ENCODE peak calls at places on chromosomes 12 and 14, in eight cellular contexts. One of them, this sample, is unnamed.

GRCh38 chr12:64007853-64008252 is 163.4 kb downstream of the SRGAP1 start:
- DNase-seq in upper lobe of left lung: no peak
- DNase-seq in CD4-positive, CD25-positive, alpha-beta regulatory T cell: no peak
- DNase-seq in left ventricle myocardium inferior: no peak
- DNase-seq in AG04450: no peak
- DNase-seq in A549: no peak
- DNase-seq in mammary epithelial cell: no peak
- DNase-seq in stomach: no peak
- DNase-seq in this sample: no peak

GRCh38 chr14:71466251-71466650 is 466.0 kb upstream of the RGS6 start:
- DNase-seq in mammary epithelial cell: no peak
- DNase-seq in A549: no peak
- DNase-seq in left ventricle myocardium inferior: no peak
- DNase-seq in AG04450: no peak
- DNase-seq in upper lobe of left lung: no peak
- DNase-seq in stomach: no peak
- DNase-seq in CD4-positive, CD25-positive, alpha-beta regulatory T cell: no peak
- DNase-seq in this sample: no peak

GRCh38 chr12:67452119-67452805 is 183.1 kb downstream of the CAND1 start:
- DNase-seq in AG04450: no peak
- DNase-seq in left ventricle myocardium inferior: no peak
- DNase-seq in upper lobe of left lung: no peak
- DNase-seq in CD4-positive, CD25-positive, alpha-beta regulatory T cell: no peak
- DNase-seq in stomach: no peak
- DNase-seq in A549: no peak
- DNase-seq in mammary epithelial cell: no peak
- DNase-seq in this sample: peak; percentile 32

GRCh38 chr12:32761716-32762115 is 6.0 kb upstream of the YARS2 start:
- DNase-seq in stomach: no peak
- DNase-seq in left ventricle myocardium inferior: no peak
- DNase-seq in CD4-positive, CD25-positive, alpha-beta regulatory T cell: no peak
- DNase-seq in mammary epithelial cell: no peak
- DNase-seq in upper lobe of left lung: no peak
- DNase-seq in A549: no peak
- DNase-seq in AG04450: no peak
- DNase-seq in this sample: no peak

GRCh38 chr12:117032593-117033381 is 66.4 kb downstream of the TESC start:
- DNase-seq in AG04450: no peak
- DNase-seq in stomach: peak; percentile 25
- DNase-seq in upper lobe of left lung: no peak
- DNase-seq in left ventricle myocardium inferior: no peak
- DNase-seq in CD4-positive, CD25-positive, alpha-beta regulatory T cell: no peak
- DNase-seq in A549: no peak
- DNase-seq in mammary epithelial cell: no peak
- DNase-seq in this sample: no peak

GRCh38 chr12:2691001-2691339 is 103.8 kb upstream of the FKBP4 start:
- DNase-seq in mammary epithelial cell: no peak
- DNase-seq in stomach: no peak
- DNase-seq in left ventricle myocardium inferior: no peak
- DNase-seq in upper lobe of left lung: no peak
- DNase-seq in CD4-positive, CD25-positive, alpha-beta regulatory T cell: peak; percentile 41
- DNase-seq in AG04450: no peak
- DNase-seq in A549: no peak
- DNase-seq in this sample: peak; percentile 55

GRCh38 chr12:82723093-82723492 is 36.4 kb downstream of the TMTC2 start:
- DNase-seq in left ventricle myocardium inferior: no peak
- DNase-seq in A549: no peak
- DNase-seq in upper lobe of left lung: no peak
- DNase-seq in CD4-positive, CD25-positive, alpha-beta regulatory T cell: no peak
- DNase-seq in mammary epithelial cell: no peak
- DNase-seq in stomach: no peak
- DNase-seq in AG04450: no peak
- DNase-seq in this sample: no peak

GRCh38 chr14:94489336-94489735 is 13.3 kb upstream of the SERPINA9 start:
- DNase-seq in stomach: no peak
- DNase-seq in A549: no peak
- DNase-seq in CD4-positive, CD25-positive, alpha-beta regulatory T cell: no peak
- DNase-seq in upper lobe of left lung: no peak
- DNase-seq in AG04450: no peak
- DNase-seq in mammary epithelial cell: no peak
- DNase-seq in left ventricle myocardium inferior: no peak
- DNase-seq in this sample: no peak

GRCh38 chr12:127041985-127042625 is 1224.9 kb upstream of the TMEM132C start:
- DNase-seq in mammary epithelial cell: peak; percentile 36
- DNase-seq in left ventricle myocardium inferior: no peak
- DNase-seq in A549: no peak
- DNase-seq in upper lobe of left lung: no peak
- DNase-seq in AG04450: no peak
- DNase-seq in stomach: no peak
- DNase-seq in CD4-positive, CD25-positive, alpha-beta regulatory T cell: no peak
- DNase-seq in this sample: no peak

GRCh38 chr12:124686001-124686884 is 118.8 kb upstream of the NCOR2 start:
- DNase-seq in stomach: no peak
- DNase-seq in CD4-positive, CD25-positive, alpha-beta regulatory T cell: no peak
- DNase-seq in mammary epithelial cell: peak; percentile 66
- DNase-seq in upper lobe of left lung: no peak
- DNase-seq in AG04450: no peak
- DNase-seq in left ventricle myocardium inferior: no peak
- DNase-seq in A549: peak; percentile 57
- DNase-seq in this sample: no peak

GRCh38 chr14:70350078-70350477 is 9.4 kb downstream of the COX16 start:
- DNase-seq in mammary epithelial cell: no peak
- DNase-seq in upper lobe of left lung: no peak
- DNase-seq in stomach: no peak
- DNase-seq in AG04450: no peak
- DNase-seq in CD4-positive, CD25-positive, alpha-beta regulatory T cell: no peak
- DNase-seq in left ventricle myocardium inferior: no peak
- DNase-seq in A549: no peak
- DNase-seq in this sample: no peak

GRCh38 chr12:29066061-29066588 is 83.0 kb upstream of the FAR2 start:
- DNase-seq in A549: no peak
- DNase-seq in CD4-positive, CD25-positive, alpha-beta regulatory T cell: no peak
- DNase-seq in mammary epithelial cell: peak; percentile 47
- DNase-seq in left ventricle myocardium inferior: no peak
- DNase-seq in AG04450: no peak
- DNase-seq in upper lobe of left lung: peak; percentile 25
- DNase-seq in stomach: no peak
- DNase-seq in this sample: no peak

GRCh38 chr12:129614221-129614885 is 289.5 kb downstream of the TMEM132D start:
- DNase-seq in upper lobe of left lung: no peak
- DNase-seq in AG04450: no peak
- DNase-seq in CD4-positive, CD25-positive, alpha-beta regulatory T cell: no peak
- DNase-seq in mammary epithelial cell: no peak
- DNase-seq in A549: no peak
- DNase-seq in left ventricle myocardium inferior: no peak
- DNase-seq in stomach: no peak
- DNase-seq in this sample: no peak

GRCh38 chr12:129613311-129613710 is 290.5 kb downstream of the TMEM132D start:
- DNase-seq in mammary epithelial cell: no peak
- DNase-seq in AG04450: no peak
- DNase-seq in upper lobe of left lung: no peak
- DNase-seq in stomach: no peak
- DNase-seq in CD4-positive, CD25-positive, alpha-beta regulatory T cell: no peak
- DNase-seq in A549: no peak
- DNase-seq in left ventricle myocardium inferior: no peak
- DNase-seq in this sample: no peak

GRCh38 chr12:129610601-129611120 is 293.2 kb downstream of the TMEM132D start:
- DNase-seq in stomach: no peak
- DNase-seq in mammary epithelial cell: no peak
- DNase-seq in CD4-positive, CD25-positive, alpha-beta regulatory T cell: no peak
- DNase-seq in upper lobe of left lung: no peak
- DNase-seq in A549: no peak
- DNase-seq in left ventricle myocardium inferior: no peak
- DNase-seq in AG04450: no peak
- DNase-seq in this sample: no peak

GRCh38 chr12:129617849-129618248 is 286.0 kb downstream of the TMEM132D start:
- DNase-seq in AG04450: no peak
- DNase-seq in A549: no peak
- DNase-seq in upper lobe of left lung: no peak
- DNase-seq in mammary epithelial cell: no peak
- DNase-seq in stomach: no peak
- DNase-seq in left ventricle myocardium inferior: no peak
- DNase-seq in CD4-positive, CD25-positive, alpha-beta regulatory T cell: no peak
- DNase-seq in this sample: no peak

DNA sequence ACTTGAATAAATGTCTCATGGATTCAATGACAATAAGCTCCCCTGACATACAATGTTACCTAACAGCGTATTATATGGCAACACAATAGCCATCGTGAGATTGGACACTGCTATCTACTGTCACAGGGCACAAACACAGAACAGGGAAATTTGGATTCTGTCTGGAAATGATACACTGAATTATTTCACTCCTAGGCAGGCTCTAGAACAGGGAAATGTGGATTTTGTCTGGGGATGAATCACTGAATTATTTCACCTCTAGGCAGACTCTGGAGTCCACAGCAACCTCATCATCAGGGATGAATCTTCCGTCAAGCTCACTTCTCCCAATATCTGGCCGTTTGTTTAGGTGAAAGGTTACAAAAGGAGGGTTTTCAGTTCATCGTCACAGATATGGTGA is 288.8 kb downstream of the TMEM132D start:
- DNase-seq in A549: no peak
- DNase-seq in upper lobe of left lung: no peak
- DNase-seq in CD4-positive, CD25-positive, alpha-beta regulatory T cell: no peak
- DNase-seq in mammary epithelial cell: no peak
- DNase-seq in left ventricle myocardium inferior: no peak
- DNase-seq in AG04450: no peak
- DNase-seq in stomach: no peak
- DNase-seq in this sample: no peak
- H3K27ac ChIP-seq in A549: no peak overlapping the region
- H3K27ac ChIP-seq in upper lobe of left lung: no peak overlapping the region
- H3K27ac ChIP-seq in CD4-positive, CD25-positive, alpha-beta regulatory T cell: no peak overlapping the region
- H3K27ac ChIP-seq in mammary epithelial cell: no peak overlapping the region
- H3K27ac ChIP-seq in left ventricle myocardium inferior: no peak overlapping the region
- H3K27ac ChIP-seq in AG04450: no peak overlapping the region
- H3K27ac ChIP-seq in stomach: no peak overlapping the region
- H3K27ac ChIP-seq in this sample: no peak overlapping the region

GRCh38 chr12:9334964-9335363 is 126.8 kb upstream of the PZP start:
- DNase-seq in mammary epithelial cell: no peak
- DNase-seq in AG04450: no peak
- DNase-seq in stomach: no peak
- DNase-seq in A549: no peak
- DNase-seq in left ventricle myocardium inferior: no peak
- DNase-seq in upper lobe of left lung: no peak
- DNase-seq in CD4-positive, CD25-positive, alpha-beta regulatory T cell: no peak
- DNase-seq in this sample: no peak

GRCh38 chr12:9333129-9333528 is 124.9 kb upstream of the PZP start:
- DNase-seq in CD4-positive, CD25-positive, alpha-beta regulatory T cell: no peak
- DNase-seq in mammary epithelial cell: no peak
- DNase-seq in upper lobe of left lung: no peak
- DNase-seq in left ventricle myocardium inferior: no peak
- DNase-seq in stomach: no peak
- DNase-seq in AG04450: no peak
- DNase-seq in A549: no peak
- DNase-seq in this sample: no peak

GRCh38 chr12:9331218-9331626 is 123.0 kb upstream of the PZP start:
- DNase-seq in A549: peak; percentile 35
- DNase-seq in AG04450: no peak
- DNase-seq in stomach: peak; percentile 78
- DNase-seq in mammary epithelial cell: peak; percentile 54
- DNase-seq in left ventricle myocardium inferior: peak; percentile 62
- DNase-seq in CD4-positive, CD25-positive, alpha-beta regulatory T cell: peak; percentile 40
- DNase-seq in upper lobe of left lung: peak; percentile 72
- DNase-seq in this sample: peak; percentile 75

GRCh38 chr12:9334026-9334692 is 126.0 kb upstream of the PZP start:
- DNase-seq in AG04450: no peak
- DNase-seq in upper lobe of left lung: no peak
- DNase-seq in A549: no peak
- DNase-seq in left ventricle myocardium inferior: no peak
- DNase-seq in mammary epithelial cell: no peak
- DNase-seq in CD4-positive, CD25-positive, alpha-beta regulatory T cell: no peak
- DNase-seq in stomach: no peak
- DNase-seq in this sample: no peak

DNA sequence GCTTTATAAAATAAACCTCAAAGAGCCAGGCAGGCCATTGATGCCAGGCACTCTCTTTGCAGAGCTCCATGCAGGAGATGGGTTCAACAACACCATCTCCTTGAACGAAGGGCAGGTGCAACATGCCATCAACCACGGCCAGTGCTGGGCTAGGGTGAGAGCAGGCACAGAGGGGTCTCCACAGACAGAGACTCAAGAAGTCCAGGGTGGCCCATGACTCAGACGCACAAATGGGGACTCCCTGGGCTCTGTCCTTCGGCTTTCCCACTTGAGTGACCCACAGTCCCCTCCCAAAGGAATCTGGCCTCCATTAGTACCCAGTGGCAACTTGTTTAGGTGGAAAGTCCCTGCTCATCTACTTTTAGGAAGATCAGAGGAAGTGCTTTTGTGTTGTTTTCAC is 124.4 kb upstream of the PZP start:
- DNase-seq in A549: no peak
- DNase-seq in CD4-positive, CD25-positive, alpha-beta regulatory T cell: no peak
- DNase-seq in stomach: no peak
- DNase-seq in left ventricle myocardium inferior: no peak
- DNase-seq in AG04450: no peak
- DNase-seq in upper lobe of left lung: no peak
- DNase-seq in mammary epithelial cell: no peak
- DNase-seq in this sample: no peak
- H3K27ac ChIP-seq in A549: no peak overlapping the region
- H3K27ac ChIP-seq in CD4-positive, CD25-positive, alpha-beta regulatory T cell: no peak overlapping the region
- H3K27ac ChIP-seq in stomach: no peak overlapping the region
- H3K27ac ChIP-seq in left ventricle myocardium inferior: no peak overlapping the region
- H3K27ac ChIP-seq in AG04450: no peak overlapping the region
- H3K27ac ChIP-seq in upper lobe of left lung: no peak overlapping the region
- H3K27ac ChIP-seq in mammary epithelial cell: no peak overlapping the region
- H3K27ac ChIP-seq in this sample: no peak overlapping the region

DNA sequence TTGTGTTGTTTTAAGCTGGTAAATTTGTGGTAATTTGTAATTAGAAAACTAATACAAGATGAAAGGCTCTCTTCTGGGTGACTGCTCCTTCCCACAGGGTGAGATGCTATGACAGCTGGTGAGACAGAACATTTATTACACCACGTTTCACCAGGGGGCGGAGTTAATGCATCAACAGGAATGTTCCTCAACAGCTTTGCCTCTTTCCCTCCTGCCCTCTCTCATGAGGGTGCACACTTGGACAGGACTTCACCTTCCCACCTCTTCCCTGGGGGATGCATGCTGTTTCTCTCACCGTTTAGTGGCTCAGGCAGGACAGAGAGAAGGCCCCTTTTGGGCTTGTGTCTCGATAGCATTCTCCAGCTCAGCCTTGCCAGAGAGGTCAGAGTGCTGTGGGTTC is 13.4 kb upstream of the PPP1R1A start:
- DNase-seq in AG04450: no peak
- DNase-seq in upper lobe of left lung: no peak
- DNase-seq in CD4-positive, CD25-positive, alpha-beta regulatory T cell: no peak
- DNase-seq in A549: no peak
- DNase-seq in left ventricle myocardium inferior: no peak
- DNase-seq in stomach: no peak
- DNase-seq in mammary epithelial cell: peak; percentile 41
- DNase-seq in this sample: no peak
- H3K27ac ChIP-seq in AG04450: no peak overlapping the region
- H3K27ac ChIP-seq in upper lobe of left lung: no peak overlapping the region
- H3K27ac ChIP-seq in CD4-positive, CD25-positive, alpha-beta regulatory T cell: no peak overlapping the region
- H3K27ac ChIP-seq in A549: no peak overlapping the region
- H3K27ac ChIP-seq in left ventricle myocardium inferior: no peak overlapping the region
- H3K27ac ChIP-seq in stomach: no peak overlapping the region
- H3K27ac ChIP-seq in mammary epithelial cell: no peak overlapping the region
- H3K27ac ChIP-seq in this sample: no peak overlapping the region

DNA sequence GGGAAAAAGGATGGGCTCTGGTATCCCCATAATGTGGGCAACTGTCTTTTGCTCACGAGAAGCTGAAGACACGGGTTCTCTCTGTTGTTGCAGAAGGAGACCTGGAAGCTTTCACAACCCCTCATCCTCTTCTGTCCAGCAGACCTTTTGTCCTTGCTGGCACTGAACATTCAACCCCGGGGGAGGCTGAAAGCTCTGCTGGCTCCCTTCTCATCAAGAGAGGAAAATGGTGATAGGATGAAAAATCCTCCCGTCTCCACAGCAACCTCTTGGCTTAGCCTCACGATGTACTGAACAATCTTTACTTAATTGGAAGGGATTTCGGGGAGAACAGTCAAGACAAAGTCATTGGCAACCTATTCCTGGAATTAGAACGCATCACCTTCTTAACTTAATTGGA is 39.0 kb downstream of the ELK3 start:
- DNase-seq in left ventricle myocardium inferior: no peak
- DNase-seq in CD4-positive, CD25-positive, alpha-beta regulatory T cell: no peak
- DNase-seq in A549: no peak
- DNase-seq in AG04450: no peak
- DNase-seq in mammary epithelial cell: no peak
- DNase-seq in upper lobe of left lung: no peak
- DNase-seq in stomach: no peak
- DNase-seq in this sample: no peak
- H3K27ac ChIP-seq in left ventricle myocardium inferior: peak overlapping the region; percentile 86
- H3K27ac ChIP-seq in CD4-positive, CD25-positive, alpha-beta regulatory T cell: no peak overlapping the region
- H3K27ac ChIP-seq in A549: no peak overlapping the region
- H3K27ac ChIP-seq in AG04450: no peak overlapping the region
- H3K27ac ChIP-seq in mammary epithelial cell: peak overlapping the region; percentile 70
- H3K27ac ChIP-seq in upper lobe of left lung: no peak overlapping the region
- H3K27ac ChIP-seq in stomach: peak overlapping the region; percentile 82
- H3K27ac ChIP-seq in this sample: no peak overlapping the region

This sample was measured in naive thymus-derived CD4-positive, alpha-beta T cell.